ENCODE peak calls at places on chromosomes 3 and 15, in ten cellular contexts. V is GM10248, E is left ventricle myocardium inferior, C is neural crest cell, U is omental fat pad, L is GM20000, B is GM13977, K is NB4, D is cardiac fibroblast, O is fibroblast of lung. F is an unnamed sample.

GRCh38 chr3:153216928-153217327 is 54.9 kb downstream of the RAP2B start:
- DNase-seq in C (no peak), L (no peak), K (no peak), U (no peak), O (no peak), B (no peak), V (no peak), D (no peak), E (no peak), F (no peak)

GRCh38 chr3:10322355-10322715 is 1.4 kb upstream of the SEC13 start:
- DNase-seq in U (no peak), B (no peak), D (no peak), E (no peak), C (no peak), L (peak; percentile 60), K (peak; percentile 59), V (peak; percentile 62), O (no peak), F (peak; percentile 40)

GRCh38 chr3:10443272-10443671 is 62.1 kb downstream of the ATP2B2 start:
- DNase-seq in C (no peak), D (no peak), B (no peak), U (no peak), V (no peak), K (no peak), L (no peak), O (no peak), E (no peak), F (no peak)

GRCh38 chr15:75452968-75453702 is 1.6 kb upstream of the SIN3A start:
- DNase-seq in V (no peak), U (no peak), L (no peak), D (peak; percentile 28), E (peak; percentile 41), B (no peak), C (peak; percentile 34), O (peak; percentile 33), K (peak; percentile 89), F (peak; percentile 91)

GRCh38 chr3:46214751-46215352 is 6.7 kb upstream of the CCR1 start:
- DNase-seq in D (no peak), E (no peak), K (peak; percentile 84), L (peak; percentile 44), B (peak; percentile 28), V (no peak), C (no peak), O (no peak), U (no peak), F (peak; percentile 51)

GRCh38 chr15:54082836-54083492 is 104.7 kb downstream of the UNC13C start:
- DNase-seq in C (peak; percentile 32), L (peak; percentile 17), O (no peak), U (no peak), B (peak; percentile 17), V (no peak), K (peak; percentile 30), E (no peak), D (peak; percentile 8), F (peak; percentile 5)

GRCh38 chr3:113275876-113276580 is 64.7 kb downstream of the BOC start:
- DNase-seq in D (peak; percentile 72), K (no peak), B (peak; percentile 64), L (peak; percentile 65), V (peak; percentile 58), C (peak; percentile 40), O (peak; percentile 71), U (no peak), E (peak; percentile 44), F (peak; percentile 7)

GRCh38 chr15:41921167-41921566 is 27.3 kb upstream of the SPTBN5 start:
- DNase-seq in K (no peak), O (peak; percentile 55), B (no peak), E (no peak), U (no peak), V (no peak), L (no peak), C (no peak), D (peak; percentile 23), F (no peak)

GRCh38 chr3:139830817-139831216 is 104.2 kb upstream of the CLSTN2 start:
- DNase-seq in U (no peak), O (no peak), V (no peak), L (no peak), D (no peak), K (no peak), E (peak; percentile 72), C (peak; percentile 54), B (no peak), F (no peak)

GRCh38 chr15:88219623-88220022 is 36.9 kb downstream of the NTRK3 start:
- DNase-seq in E (no peak), D (no peak), B (no peak), K (no peak), V (no peak), O (no peak), U (no peak), L (no peak), C (no peak), F (no peak)

GRCh38 chr3:170692720-170693119 is 106.8 kb upstream of the SLC7A14 start:
- DNase-seq in B (no peak), D (no peak), K (no peak), U (no peak), E (no peak), C (no peak), L (no peak), V (no peak), O (peak; percentile 68), F (no peak)

GRCh38 chr3:38404286-38404685 is 49.4 kb upstream of the ACVR2B start:
- DNase-seq in K (peak; percentile 74), V (no peak), L (no peak), C (no peak), B (no peak), U (no peak), D (peak; percentile 72), O (peak; percentile 45), E (peak; percentile 51), F (no peak)

GRCh38 chr3:169289303-169289702 is 374.2 kb downstream of the MECOM start:
- DNase-seq in B (no peak), U (no peak), E (no peak), C (no peak), V (no peak), D (no peak), K (no peak), L (no peak), O (no peak), F (no peak)

GRCh38 chr15:99132122-99132521 is 27.2 kb downstream of the SYNM start:
- DNase-seq in V (no peak), L (no peak), D (no peak), O (no peak), U (no peak), K (no peak), E (no peak), C (no peak), B (no peak), F (no peak)

GRCh38 chr3:196181127-196181546 is 30.1 kb downstream of the ZDHHC19 start:
- DNase-seq in O (no peak), K (peak; percentile 36), E (no peak), C (no peak), U (no peak), D (no peak), V (no peak), L (no peak), B (no peak), F (peak; percentile 25)

GRCh38 chr3:196180346-196180745 is 30.9 kb downstream of the ZDHHC19 start:
- DNase-seq in K (no peak), V (no peak), O (no peak), L (no peak), B (no peak), E (no peak), U (no peak), C (no peak), D (no peak), F (no peak)

GRCh38 chr3:196178993-196179379 is 32.2 kb downstream of the ZDHHC19 start:
- DNase-seq in U (no peak), K (no peak), O (no peak), E (no peak), C (no peak), V (no peak), L (no peak), D (no peak), B (no peak), F (no peak)

GRCh38 chr3:196177967-196178366 is 33.2 kb downstream of the ZDHHC19 start:
- DNase-seq in L (no peak), B (no peak), O (no peak), C (no peak), K (no peak), V (no peak), E (no peak), D (no peak), U (no peak), F (no peak)

GRCh38 chr3:196179380-196180308 is 31.6 kb downstream of the ZDHHC19 start:
- DNase-seq in C (peak; percentile 35), K (peak; percentile 92), U (no peak), D (peak; percentile 49), V (peak; percentile 84), B (peak; percentile 88), L (peak; percentile 82), E (no peak), O (peak; percentile 95), F (peak; percentile 98)
- TF ChIP-seq CTCF in C (no peak), K (no peak), U (no peak), D (no peak), V (peak; percentile 34), B (peak; percentile 51), L (peak; percentile 26), E (no peak), O (no peak), F (no peak)

GRCh38 chr3:54676087-54676486 is 251.8 kb downstream of the LRTM1 start:
- DNase-seq in B (no peak), O (no peak), D (no peak), V (no peak), K (no peak), E (no peak), L (no peak), C (no peak), U (no peak), F (no peak)
- TF ChIP-seq CTCF in B (no peak), O (no peak), D (no peak), V (no peak), K (no peak), E (no peak), L (no peak), C (no peak), U (no peak), F (no peak)

DNA sequence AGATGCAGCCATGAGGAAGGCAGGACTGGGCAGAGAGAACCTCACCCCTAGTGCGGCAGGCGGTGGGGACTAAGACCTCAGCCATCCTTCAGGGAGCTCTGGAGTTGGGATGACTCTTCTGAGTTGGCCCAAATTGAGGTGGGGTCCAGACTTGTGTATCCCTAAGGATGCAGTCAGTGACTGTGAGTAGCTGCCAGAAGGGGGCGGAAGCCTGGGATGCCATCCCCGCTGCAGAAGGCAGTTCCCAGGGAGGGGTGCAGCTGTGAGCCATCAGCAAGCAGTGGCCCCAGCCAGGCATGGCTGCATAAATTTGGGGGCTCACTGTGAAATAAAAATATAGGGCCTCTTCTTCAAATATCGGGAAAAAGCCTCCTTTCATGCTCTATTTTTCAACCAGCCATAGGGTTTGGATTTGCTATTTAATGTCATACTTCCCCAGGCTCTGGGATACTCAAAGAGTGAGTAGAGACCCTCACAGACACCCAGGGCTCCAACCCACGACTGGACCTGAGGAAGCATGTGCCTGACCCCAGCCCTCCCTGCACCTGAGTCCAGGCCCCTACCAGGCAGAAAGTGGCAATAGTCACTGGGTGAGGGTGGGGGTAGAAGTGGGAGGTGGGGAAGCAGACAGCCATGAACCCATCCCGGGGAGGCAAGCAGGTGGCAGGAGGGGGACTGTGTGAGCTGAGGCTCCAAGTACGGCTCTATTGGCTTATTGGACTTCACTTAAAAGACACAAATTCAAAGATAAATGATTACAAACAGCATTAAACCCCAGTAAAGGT is 30.5 kb downstream of the GRK7 start:
- DNase-seq in V (no peak), U (no peak), L (no peak), O (no peak), E (no peak), K (no peak), B (no peak), C (no peak), D (no peak), F (no peak)
- TF ChIP-seq CTCF in V (no peak), U (no peak), L (no peak), O (no peak), E (no peak), K (no peak), B (no peak), C (no peak), D (peak; percentile 10), F (no peak)

GRCh38 chr3:25297667-25298585 is 130.1 kb upstream of the RARB start:
- DNase-seq in E (no peak), C (no peak), L (no peak), B (no peak), K (no peak), O (peak; percentile 47), U (no peak), V (no peak), D (no peak), F (no peak)
- TF ChIP-seq CTCF in E (no peak), C (no peak), L (no peak), B (no peak), K (no peak), O (no peak), U (no peak), V (no peak), D (peak; percentile 17), F (no peak)